ENCODE peak calls at places on chromosomes 16 and 17, in four cellular contexts. D is epithelial cell of esophagus, Y is lower leg skin, X is IMR-90. C is an unnamed sample.
A peak's percentile ranks its signal among the peaks of the same experiment; 100 is the strongest.

GRCh38 chr17:4485676-4486646 is 12.7 kb upstream of the SPNS2 start:
- DNase-seq in X (no peak), D (peak; percentile 21), Y (no peak), C (no peak)

GRCh38 chr17:48558057-48558456 is 13.1 kb upstream of the HOXB2 start:
- DNase-seq in Y (no peak), X (no peak), D (no peak), C (no peak)

GRCh38 chr17:70089513-70090148 is 14.6 kb downstream of the KCNJ16 start:
- DNase-seq in X (no peak), Y (no peak), D (no peak), C (no peak)

GRCh38 chr17:17702370-17702769 is 21.1 kb downstream of the RAI1 start:
- DNase-seq in D (no peak), Y (no peak), X (no peak), C (no peak)

GRCh38 chr16:88608076-88608475 is 30.3 kb upstream of the IL17C start:
- DNase-seq in D (no peak), Y (no peak), X (no peak), C (no peak)

GRCh38 chr16:3259097-3259496 is 2.7 kb upstream of the MEFV start:
- DNase-seq in Y (no peak), X (no peak), D (no peak), C (no peak)

GRCh38 chr16:4902038-4902437 is 34.9 kb downstream of the PPL start:
- DNase-seq in X (no peak), Y (no peak), D (no peak), C (no peak)

GRCh38 chr17:73003487-73003886 is 89.0 kb downstream of the SLC39A11 start:
- DNase-seq in Y (peak; percentile 67), X (no peak), D (peak; percentile 45), C (no peak)

GRCh38 chr16:67013823-67014640 is 14.9 kb upstream of the CBFB start:
- DNase-seq in X (peak; percentile 46), D (peak; percentile 34), Y (peak; percentile 93), C (peak; percentile 65)

GRCh38 chr17:66275651-66276050 is 26.8 kb upstream of the PRKCA start:
- DNase-seq in D (peak; percentile 96), X (peak; percentile 97), Y (no peak), C (no peak)

GRCh38 chr16:1536601-1537000 is 3.1 kb downstream of the TMEM204 start:
- DNase-seq in D (no peak), Y (no peak), X (no peak), C (no peak)

DNA sequence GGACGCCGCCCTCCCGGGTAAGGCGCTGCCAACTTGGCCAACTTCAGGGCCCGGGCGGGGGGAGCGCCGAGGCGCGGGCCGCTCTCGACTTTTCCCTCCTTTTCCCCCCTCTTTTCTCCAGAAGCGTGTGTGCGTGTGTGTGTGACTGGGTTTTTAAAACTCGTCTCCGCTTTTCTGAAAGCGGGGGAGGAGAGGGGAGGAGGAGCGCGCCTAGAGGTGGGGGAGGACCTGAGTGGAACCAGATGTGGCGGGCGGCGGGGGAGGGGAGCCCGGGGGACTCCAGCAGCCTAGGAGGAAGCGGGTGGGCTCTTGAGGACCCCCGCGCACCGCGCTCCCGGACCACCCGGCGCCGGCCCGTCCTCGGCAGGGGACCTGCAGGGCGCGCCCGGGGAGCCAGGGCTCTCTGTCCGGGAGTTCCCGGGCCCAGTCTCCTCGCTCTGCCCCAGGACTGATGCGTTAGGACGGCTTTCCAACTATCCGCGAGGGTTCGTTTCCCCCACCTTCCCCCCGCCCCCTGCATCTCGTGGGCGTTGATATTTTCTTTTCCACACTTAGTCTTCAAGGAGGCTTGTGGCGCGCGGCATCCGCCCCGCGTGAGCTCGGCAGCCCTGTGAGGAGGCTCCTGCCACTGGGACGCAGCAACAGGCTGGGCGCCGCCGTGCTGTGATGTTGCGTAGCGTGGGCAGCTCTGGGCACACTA is 584 bp downstream of the MRC2 start:
- DNase-seq in D (peak; percentile 32), X (peak; percentile 74), Y (peak; percentile 92), C (no peak)
- TF ChIP-seq CTCF in D (no peak), X (no peak), Y (no peak), C (no peak)

DNA sequence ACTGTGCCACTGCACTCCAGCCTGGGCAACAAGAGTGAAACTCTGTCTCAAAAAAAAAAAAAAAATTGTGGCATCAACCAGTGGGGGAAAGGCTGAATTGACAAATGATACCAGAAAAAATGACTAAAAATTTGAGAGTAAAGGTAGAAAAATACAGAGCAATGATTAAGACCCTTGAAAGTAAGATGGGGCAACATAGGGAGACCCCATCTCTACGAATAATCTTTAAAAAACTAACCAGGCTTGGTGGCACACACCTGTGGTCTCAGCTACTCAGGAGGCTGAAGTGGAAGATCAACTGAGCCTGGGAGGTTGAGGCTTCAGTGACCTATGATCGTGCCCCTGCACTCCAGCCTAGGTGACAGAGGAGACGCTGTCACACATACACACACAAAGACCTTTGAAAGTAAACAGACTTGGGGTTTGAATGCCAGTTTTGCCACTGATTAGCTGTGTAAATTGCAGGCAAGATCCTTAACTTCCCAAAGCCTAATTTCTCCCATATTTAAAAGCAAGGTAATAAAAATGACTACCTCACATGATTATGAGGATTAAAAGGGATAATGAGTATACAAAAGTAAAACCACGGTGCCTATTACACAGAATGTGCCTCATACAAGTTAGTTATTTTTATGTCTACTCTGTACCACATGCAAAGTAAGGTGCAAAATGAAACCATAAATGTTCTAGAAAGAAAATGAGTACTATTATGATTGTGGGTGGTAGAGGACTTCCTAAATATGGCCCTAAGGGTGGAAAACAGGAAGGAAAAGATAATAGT is 21.7 kb upstream of the PAFAH1B1 start:
- DNase-seq in D (no peak), Y (no peak), X (no peak), C (no peak)
- H3K4me3 ChIP-seq in D (no peak overlapping the region), Y (no peak overlapping the region), X (no peak overlapping the region), C (no peak overlapping the region)

GRCh38 chr17:2042355-2042929 is 620 bp downstream of the OVCA2 start:
- DNase-seq in X (no peak), D (no peak), Y (no peak), C (no peak)
- TF ChIP-seq CTCF in X (peak; percentile 15), D (peak; percentile 30), Y (no peak), C (no peak)

GRCh38 chr16:19560078-19560477 is 4.6 kb downstream of the VPS35L start:
- DNase-seq in X (no peak), Y (no peak), D (no peak), C (no peak)

GRCh38 chr16:19559242-19559910 is 3.9 kb downstream of the VPS35L start:
- DNase-seq in X (peak; percentile 69), Y (peak; percentile 82), D (peak; percentile 57), C (no peak)

GRCh38 chr16:19555186-19555937 is at the start of gene VPS35L:
- DNase-seq in X (peak; percentile 99), Y (peak; percentile 99), D (peak; percentile 99), C (peak; percentile 94)

DNA sequence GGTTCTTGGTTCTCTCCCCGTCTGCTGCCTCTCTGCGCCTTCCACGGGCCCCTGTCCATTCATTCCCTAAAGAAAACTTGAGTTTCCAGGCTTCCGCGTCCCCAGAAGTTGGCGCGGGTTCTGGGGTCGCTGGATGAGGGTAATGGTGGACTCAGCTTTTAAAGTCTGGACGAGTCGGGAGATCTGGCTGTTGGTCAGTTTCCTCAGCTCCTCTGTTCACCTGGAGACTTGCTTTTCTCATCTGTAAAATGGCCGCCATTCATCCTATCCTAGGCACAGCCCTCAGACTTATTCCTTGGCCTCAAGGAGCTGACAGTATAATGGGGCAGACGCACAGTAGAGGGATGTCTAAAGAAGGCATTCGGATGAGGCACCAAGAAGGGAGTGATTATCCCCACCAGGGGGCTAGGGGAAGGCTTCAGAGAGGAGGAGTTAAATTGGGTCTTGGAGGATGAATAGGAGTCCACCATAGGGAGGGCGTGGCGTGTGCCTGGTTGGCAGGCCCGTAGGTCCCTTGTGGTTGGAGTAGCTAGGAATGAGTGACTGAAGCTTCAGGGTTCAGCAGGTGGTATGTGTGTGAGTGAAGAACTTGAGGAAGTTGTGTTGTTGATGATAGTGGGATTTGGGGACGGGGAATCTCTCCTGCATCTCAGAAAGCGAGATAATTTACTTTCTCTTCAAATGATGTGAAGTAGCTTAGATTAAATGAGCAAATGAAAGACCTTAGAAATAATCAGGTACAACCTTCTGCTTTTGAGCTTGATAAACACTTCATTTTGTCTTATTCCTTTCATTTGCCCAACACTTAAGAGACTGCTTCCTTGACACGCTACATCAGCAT is 655 bp downstream of the VPS35L start:
- DNase-seq in D (peak; percentile 33), Y (no peak), X (peak; percentile 26), C (no peak)
- H3K4me3 ChIP-seq in D (peak overlapping the region; percentile 88), Y (peak overlapping the region; percentile 63), X (peak overlapping the region; percentile 87), C (peak overlapping the region; percentile 82)

GRCh38 chr17:8966926-8967325 is 1.4 kb upstream of the PIK3R5 start:
- DNase-seq in X (no peak), Y (no peak), D (no peak), C (no peak)

GRCh38 chr17:8964801-8965393 is 610 bp downstream of the PIK3R5 start:
- DNase-seq in Y (peak; percentile 85), X (no peak), D (no peak), C (no peak)

GRCh38 chr17:8963017-8963416 is 2.5 kb downstream of the PIK3R5 start:
- DNase-seq in D (no peak), Y (no peak), X (no peak), C (no peak)

GRCh38 chr17:8963665-8964258 is 1.7 kb downstream of the PIK3R5 start:
- DNase-seq in D (no peak), Y (no peak), X (no peak), C (no peak)

DNA sequence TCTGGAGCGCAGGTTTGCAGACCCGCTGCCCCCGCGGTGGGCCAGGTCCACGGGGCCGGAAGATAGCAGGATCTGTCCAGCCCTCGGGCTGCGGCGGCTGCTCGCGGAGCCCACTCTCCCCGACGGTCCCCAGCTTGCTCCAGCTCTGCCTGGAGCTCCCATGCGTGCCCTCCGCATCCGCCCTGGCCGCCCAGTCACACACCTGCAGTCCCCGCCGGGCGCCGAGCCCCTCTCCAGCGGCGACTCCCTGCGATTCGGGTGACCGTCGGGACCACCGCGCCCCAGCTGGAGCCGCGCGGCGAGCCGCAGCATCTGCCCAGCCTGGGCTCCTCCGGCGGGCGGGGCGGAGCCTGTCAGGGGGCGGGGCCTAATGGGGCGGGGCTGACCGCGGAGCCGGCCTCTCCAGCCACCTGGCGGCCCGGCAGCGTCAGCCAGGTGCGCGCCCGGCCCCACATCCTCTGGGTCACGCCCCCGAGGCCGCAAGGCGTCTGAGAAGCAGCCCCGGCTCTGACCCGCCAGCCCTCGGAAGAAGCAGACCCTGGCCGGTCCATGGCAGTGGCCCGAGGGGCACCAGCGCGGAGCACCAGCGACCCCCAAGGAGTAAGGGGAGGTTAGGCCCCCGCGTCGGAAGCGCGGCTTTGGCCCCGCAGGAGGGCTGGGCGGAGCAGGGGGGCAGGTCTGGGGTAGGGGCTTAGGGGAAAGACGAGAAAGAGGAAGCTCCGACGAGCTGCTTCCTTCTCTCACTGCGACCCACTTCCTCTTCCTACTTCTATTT is at the start of gene PIK3R5:
- DNase-seq in D (peak; percentile 4), X (no peak), Y (peak; percentile 89), C (no peak)
- TF ChIP-seq CTCF in D (no peak), X (no peak), Y (no peak), C (no peak)

DNA sequence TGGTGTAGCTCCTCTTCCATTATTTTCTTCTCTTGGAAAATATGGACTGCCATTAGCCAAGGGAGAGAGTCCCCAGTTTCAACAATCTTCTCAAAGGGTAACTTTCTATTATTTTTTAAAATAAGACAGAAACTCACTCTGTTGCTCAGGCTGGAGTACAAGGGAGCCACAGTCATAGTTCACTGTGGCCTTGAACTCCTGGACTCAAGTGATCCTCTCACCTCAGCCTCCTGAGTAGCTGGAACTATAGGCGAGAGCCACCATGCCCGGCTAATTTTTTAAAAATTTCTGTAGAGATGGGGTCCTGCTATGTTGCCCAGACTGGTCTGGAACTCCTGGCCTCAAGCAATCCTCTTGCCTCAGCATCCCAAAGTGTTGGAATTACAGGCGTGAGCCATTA is 13.1 kb downstream of the COG4 start:
- DNase-seq in Y (no peak), X (no peak), D (no peak), C (no peak)
- H3K4me3 ChIP-seq in Y (no peak overlapping the region), X (no peak overlapping the region), D (no peak overlapping the region), C (no peak overlapping the region)